ENCODE peak calls at places on chromosome 3, in nine cellular contexts. One of them, this sample, is unnamed.

GRCh38 chr3:38726751-38727150 is 77.3 kb upstream of the SCN5A start:
- DNase-seq in ecto neural progenitor cell: no peak
- DNase-seq in tibial nerve: no peak
- DNase-seq in right lobe of liver: no peak
- DNase-seq in foreskin fibroblast: no peak
- DNase-seq in epithelial cell of esophagus: no peak
- DNase-seq in astrocyte of the cerebellum: no peak
- DNase-seq in type B pancreatic cell: no peak
- DNase-seq in renal cortical epithelial cell: no peak
- DNase-seq in this sample: no peak

GRCh38 chr3:154864947-154865346 is 215.2 kb upstream of the MME start:
- DNase-seq in ecto neural progenitor cell: no peak
- DNase-seq in tibial nerve: no peak
- DNase-seq in right lobe of liver: no peak
- DNase-seq in foreskin fibroblast: no peak
- DNase-seq in epithelial cell of esophagus: no peak
- DNase-seq in astrocyte of the cerebellum: no peak
- DNase-seq in type B pancreatic cell: no peak
- DNase-seq in renal cortical epithelial cell: no peak
- DNase-seq in this sample: no peak

GRCh38 chr3:127761101-127761802 is 61.1 kb downstream of the MGLL start:
- DNase-seq in ecto neural progenitor cell: no peak
- DNase-seq in tibial nerve: no peak
- DNase-seq in right lobe of liver: no peak
- DNase-seq in foreskin fibroblast: no peak
- DNase-seq in epithelial cell of esophagus: no peak
- DNase-seq in astrocyte of the cerebellum: no peak
- DNase-seq in type B pancreatic cell: no peak
- DNase-seq in renal cortical epithelial cell: no peak
- DNase-seq in this sample: no peak

GRCh38 chr3:58183891-58184290 is 26.9 kb downstream of the DNASE1L3 start:
- DNase-seq in ecto neural progenitor cell: no peak
- DNase-seq in tibial nerve: no peak
- DNase-seq in right lobe of liver: no peak
- DNase-seq in foreskin fibroblast: no peak
- DNase-seq in epithelial cell of esophagus: no peak
- DNase-seq in astrocyte of the cerebellum: no peak
- DNase-seq in type B pancreatic cell: no peak
- DNase-seq in renal cortical epithelial cell: no peak
- DNase-seq in this sample: no peak

GRCh38 chr3:34394978-34395748 is 596.7 kb downstream of the PDCD6IP start:
- DNase-seq in ecto neural progenitor cell: no peak
- DNase-seq in tibial nerve: no peak
- DNase-seq in right lobe of liver: peak; percentile 12
- DNase-seq in foreskin fibroblast: no peak
- DNase-seq in epithelial cell of esophagus: no peak
- DNase-seq in astrocyte of the cerebellum: no peak
- DNase-seq in type B pancreatic cell: no peak
- DNase-seq in renal cortical epithelial cell: no peak
- DNase-seq in this sample: no peak

GRCh38 chr3:64238971-64239667 is 13.9 kb upstream of the PRICKLE2 start:
- DNase-seq in ecto neural progenitor cell: peak; percentile 72
- DNase-seq in tibial nerve: peak; percentile 38
- DNase-seq in right lobe of liver: peak; percentile 48
- DNase-seq in foreskin fibroblast: peak; percentile 95
- DNase-seq in epithelial cell of esophagus: peak; percentile 87
- DNase-seq in astrocyte of the cerebellum: peak; percentile 90
- DNase-seq in type B pancreatic cell: no peak
- DNase-seq in renal cortical epithelial cell: peak; percentile 96
- DNase-seq in this sample: peak; percentile 95

GRCh38 chr3:40258555-40258954 is 51.0 kb upstream of the EIF1B start:
- DNase-seq in ecto neural progenitor cell: no peak
- DNase-seq in tibial nerve: no peak
- DNase-seq in right lobe of liver: no peak
- DNase-seq in foreskin fibroblast: peak; percentile 46
- DNase-seq in epithelial cell of esophagus: peak; percentile 90
- DNase-seq in astrocyte of the cerebellum: no peak
- DNase-seq in type B pancreatic cell: no peak
- DNase-seq in renal cortical epithelial cell: peak; percentile 85
- DNase-seq in this sample: no peak

GRCh38 chr3:49844464-49845183 is 11.7 kb downstream of the TRAIP start:
- DNase-seq in ecto neural progenitor cell: no peak
- DNase-seq in tibial nerve: no peak
- DNase-seq in right lobe of liver: no peak
- DNase-seq in foreskin fibroblast: no peak
- DNase-seq in epithelial cell of esophagus: no peak
- DNase-seq in astrocyte of the cerebellum: no peak
- DNase-seq in type B pancreatic cell: no peak
- DNase-seq in renal cortical epithelial cell: no peak
- DNase-seq in this sample: no peak

GRCh38 chr3:123783050-123783724 is 100.9 kb downstream of the MYLK start:
- DNase-seq in ecto neural progenitor cell: no peak
- DNase-seq in tibial nerve: no peak
- DNase-seq in right lobe of liver: no peak
- DNase-seq in foreskin fibroblast: no peak
- DNase-seq in epithelial cell of esophagus: no peak
- DNase-seq in astrocyte of the cerebellum: no peak
- DNase-seq in type B pancreatic cell: no peak
- DNase-seq in renal cortical epithelial cell: no peak
- DNase-seq in this sample: no peak

GRCh38 chr3:101940521-101940992 is 91.2 kb downstream of the NFKBIZ start:
- DNase-seq in ecto neural progenitor cell: no peak
- DNase-seq in tibial nerve: no peak
- DNase-seq in right lobe of liver: no peak
- DNase-seq in foreskin fibroblast: peak; percentile 94
- DNase-seq in epithelial cell of esophagus: peak; percentile 92
- DNase-seq in astrocyte of the cerebellum: peak; percentile 94
- DNase-seq in type B pancreatic cell: no peak
- DNase-seq in renal cortical epithelial cell: peak; percentile 93
- DNase-seq in this sample: peak; percentile 91

GRCh38 chr3:156676467-156677119 is 2.2 kb downstream of the TIPARP start:
- DNase-seq in ecto neural progenitor cell: no peak
- DNase-seq in tibial nerve: no peak
- DNase-seq in right lobe of liver: no peak
- DNase-seq in foreskin fibroblast: no peak
- DNase-seq in epithelial cell of esophagus: peak; percentile 84
- DNase-seq in astrocyte of the cerebellum: no peak
- DNase-seq in type B pancreatic cell: no peak
- DNase-seq in renal cortical epithelial cell: peak; percentile 37
- DNase-seq in this sample: no peak

This sample was measured in AG04450.